ENCODE peak calls at places on chromosomes 4 and X, in eight cellular contexts. M, F, A, Y, E, P, L and H are unnamed samples.

GRCh38 chrX:53715336-53715924 is 28.9 kb upstream of the HUWE1 start:
- DNase-seq in M (no peak), F (no peak), A (peak; percentile 14), Y (no peak), E (no peak), P (no peak), L (no peak), H (no peak)

GRCh38 chr4:19803406-19803805 is 448.3 kb upstream of the SLIT2 start:
- DNase-seq in M (no peak), F (no peak), A (peak; percentile 33), Y (no peak), E (peak; percentile 6), P (no peak), L (no peak), H (no peak)

GRCh38 chrX:118459494-118459893 is 36.1 kb upstream of the DOCK11 start:
- DNase-seq in M (no peak), F (no peak), A (peak; percentile 53), Y (no peak), E (peak; percentile 47), P (no peak), L (peak; percentile 43), H (peak; percentile 11)

GRCh38 chrX:72526534-72527508 is 45.8 kb downstream of the HDAC8 start:
- DNase-seq in M (no peak), F (no peak), A (peak; percentile 29), Y (no peak), E (peak; percentile 21), P (no peak), L (peak; percentile 1), H (no peak)

GRCh38 chr4:168782439-168782838 is 227.6 kb downstream of the CBR4 start:
- DNase-seq in M (no peak), F (no peak), A (no peak), Y (no peak), E (no peak), P (no peak), L (no peak), H (no peak)

GRCh38 chr4:650951-651883 is 22.9 kb downstream of the ATP5ME start:
- DNase-seq in M (peak; percentile 13), F (no peak), A (no peak), Y (no peak), E (no peak), P (no peak), L (peak; percentile 91), H (no peak)

GRCh38 chr4:142452132-142452855 is 393.8 kb downstream of the INPP4B start:
- DNase-seq in M (no peak), F (no peak), A (peak; percentile 22), Y (no peak), E (peak; percentile 50), P (no peak), L (peak; percentile 46), H (peak; percentile 11)

GRCh38 chr4:4415806-4416805 is 29.2 kb downstream of the NSG1 start:
- DNase-seq in M (no peak), F (no peak), A (no peak), Y (no peak), E (no peak), P (no peak), L (no peak), H (no peak)

GRCh38 chr4:48651869-48652447 is 128.1 kb downstream of the FRYL start:
- DNase-seq in M (no peak), F (no peak), A (no peak), Y (no peak), E (peak; percentile 28), P (no peak), L (no peak), H (peak; percentile 37)

GRCh38 chr4:25012671-25013070 is 18.1 kb downstream of the LGI2 start:
- DNase-seq in M (no peak), F (no peak), A (no peak), Y (peak; percentile 61), E (no peak), P (no peak), L (no peak), H (no peak)

GRCh38 chr4:30717208-30718020 is 2.8 kb upstream of the PCDH7 start:
- DNase-seq in M (peak; percentile 34), F (peak; percentile 29), A (peak; percentile 74), Y (peak; percentile 65), E (peak; percentile 70), P (no peak), L (peak; percentile 65), H (peak; percentile 56)

GRCh38 chr4:170979736-170980135 is 833.5 kb upstream of the GALNTL6 start:
- DNase-seq in M (no peak), F (peak; percentile 34), A (peak; percentile 72), Y (no peak), E (no peak), P (no peak), L (no peak), H (no peak)

GRCh38 chr4:184287697-184288255 is 70.1 kb upstream of the ENPP6 start:
- DNase-seq in M (no peak), F (peak; percentile 23), A (peak; percentile 35), Y (no peak), E (peak; percentile 68), P (no peak), L (peak; percentile 77), H (no peak)

GRCh38 chrX:129495941-129496340 is 27.3 kb downstream of the SMARCA1 start:
- DNase-seq in M (no peak), F (no peak), A (no peak), Y (no peak), E (peak; percentile 48), P (no peak), L (no peak), H (peak; percentile 5)